ENCODE peak calls at places on chromosome 18, in seven cellular contexts. W, T, I, K, Y, V and A are unnamed samples.

GRCh38 chr18:11752116-11752911 is 63.2 kb downstream of the GNAL start:
- DNase-seq in I (no peak), T (no peak), Y (no peak), K (no peak), V (peak; percentile 75), W (peak; percentile 61), A (no peak)

GRCh38 chr18:63154350-63155152 is 165.0 kb downstream of the BCL2 start:
- DNase-seq in V (no peak), W (no peak), K (no peak), I (no peak), Y (no peak), T (no peak), A (no peak)

GRCh38 chr18:3402962-3403585 is 46.9 kb upstream of the TGIF1 start:
- DNase-seq in I (no peak), T (no peak), Y (no peak), V (no peak), W (no peak), K (no peak), A (no peak)

GRCh38 chr18:51867767-51868166 is 472.2 kb upstream of the DCC start:
- DNase-seq in Y (no peak), K (no peak), V (peak; percentile 44), W (peak; percentile 74), I (no peak), T (no peak), A (no peak)

GRCh38 chr18:74023220-74023619 is 124.4 kb downstream of the FBXO15 start:
- DNase-seq in W (no peak), I (no peak), T (no peak), K (no peak), Y (no peak), V (peak; percentile 53), A (no peak)

GRCh38 chr18:44969214-44969842 is 288.6 kb downstream of the SETBP1 start:
- DNase-seq in K (no peak), Y (no peak), T (no peak), I (no peak), W (no peak), V (no peak), A (no peak)

GRCh38 chr18:9987355-9987754 is 73.5 kb downstream of the VAPA start:
- DNase-seq in W (no peak), Y (no peak), V (no peak), I (no peak), T (no peak), K (peak; percentile 56), A (no peak)

GRCh38 chr18:37484893-37485834 is 80.4 kb downstream of the CELF4 start:
- DNase-seq in W (peak; percentile 70), V (peak; percentile 78), T (no peak), Y (no peak), K (no peak), I (no peak), A (peak; percentile 6)

GRCh38 chr18:73638709-73639108 is 508.9 kb downstream of the FBXO15 start:
- DNase-seq in V (no peak), W (no peak), I (no peak), T (no peak), Y (no peak), K (no peak), A (no peak)

GRCh38 chr18:48319796-48320638 is 89.2 kb downstream of the ZBTB7C start:
- DNase-seq in V (no peak), K (no peak), W (no peak), T (no peak), Y (no peak), I (no peak), A (no peak)

GRCh38 chr18:62938451-62938850 is 223.1 kb downstream of the PHLPP1 start:
- DNase-seq in V (no peak), K (no peak), Y (no peak), T (no peak), I (no peak), W (no peak), A (no peak)

GRCh38 chr18:2906522-2907458 is 60.0 kb downstream of the EMILIN2 start:
- DNase-seq in Y (no peak), I (no peak), W (peak; percentile 31), T (peak; percentile 12), K (peak; percentile 58), V (peak; percentile 69), A (peak; percentile 41)

GRCh38 chr18:50280707-50281294 is 522 bp downstream of the MBD1 start:
- DNase-seq in V (no peak), I (no peak), W (no peak), T (no peak), K (no peak), Y (no peak), A (no peak)
- H3K36me3 ChIP-seq in V (peaks cover 7% of the 10 kb centered on the region), I (peaks cover 29% of the 10 kb centered on the region), W (peaks cover 39% of the 10 kb centered on the region), T (peaks cover 42% of the 10 kb centered on the region), K (no peaks in the 10 kb centered on the region), Y (peaks cover 57% of the 10 kb centered on the region), A (peaks cover 18% of the 10 kb centered on the region)

GRCh38 chr18:55455938-55456337 is 132.1 kb downstream of the TCF4 start:
- DNase-seq in Y (no peak), W (no peak), V (no peak), K (no peak), T (no peak), I (no peak), A (no peak)

GRCh38 chr18:55448390-55448789 is 139.6 kb downstream of the TCF4 start:
- DNase-seq in W (no peak), V (no peak), T (no peak), Y (no peak), I (no peak), K (no peak), A (no peak)

GRCh38 chr18:55453186-55453585 is 134.8 kb downstream of the TCF4 start:
- DNase-seq in K (no peak), W (no peak), T (no peak), I (no peak), V (no peak), Y (no peak), A (no peak)

GRCh38 chr18:55449412-55450140 is 138.4 kb downstream of the TCF4 start:
- DNase-seq in W (no peak), T (no peak), I (no peak), K (no peak), V (no peak), Y (no peak), A (no peak)

GRCh38 chr18:55452123-55452611 is 135.8 kb downstream of the TCF4 start:
- DNase-seq in Y (peak; percentile 27), K (peak; percentile 31), T (no peak), W (no peak), I (no peak), V (no peak), A (no peak)
- H3K27ac ChIP-seq in Y (no peak overlapping the region), K (peak overlapping the region; percentile 53), T (no peak overlapping the region), W (no peak overlapping the region), I (no peak overlapping the region), V (no peak overlapping the region), A (no peak overlapping the region)

GRCh38 chr18:58388736-58389135 is 240.2 kb downstream of the ALPK2 start:
- DNase-seq in I (no peak), K (no peak), T (no peak), Y (no peak), W (no peak), V (no peak), A (no peak)
- H3K36me3 ChIP-seq in I (no peaks in the 10 kb centered on the region), K (no peaks in the 10 kb centered on the region), T (peaks cover 82% of the 10 kb centered on the region), Y (peaks cover 50% of the 10 kb centered on the region), W (peaks cover 19% of the 10 kb centered on the region), V (no peaks in the 10 kb centered on the region), A (peaks cover 15% of the 10 kb centered on the region)

DNA sequence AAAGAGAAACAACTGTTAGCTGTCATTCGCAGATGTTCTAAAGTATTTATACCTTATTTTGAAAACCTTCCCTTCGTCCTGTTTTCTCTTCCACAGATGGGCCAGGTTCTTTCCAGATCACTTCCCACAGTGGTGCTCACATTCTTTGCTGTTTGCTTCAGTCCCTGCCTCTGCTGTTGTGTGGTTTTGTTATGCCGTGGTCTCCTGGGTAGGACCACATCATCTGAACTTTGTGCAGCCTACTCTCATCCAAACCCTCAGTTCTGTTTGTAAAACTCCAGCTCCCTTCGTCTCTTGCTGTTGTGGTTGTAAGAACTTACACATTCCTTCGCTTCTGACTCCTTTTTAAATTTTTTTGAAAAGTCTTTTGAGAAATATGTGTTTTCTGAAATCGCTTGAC is 38.1 kb downstream of the ZNF236 start:
- DNase-seq in V (no peak), Y (no peak), I (no peak), T (no peak), W (no peak), K (no peak), A (no peak)
- H3K27ac ChIP-seq in V (no peak overlapping the region), Y (no peak overlapping the region), I (no peak overlapping the region), T (no peak overlapping the region), W (no peak overlapping the region), K (no peak overlapping the region), A (no peak overlapping the region)